ENCODE peak calls at places on chromosome 18, in six cellular contexts. One of them, this sample, is unnamed.

GRCh38 chr18:69265661-69266060 is 135.0 kb upstream of the DOK6 start:
- DNase-seq in H1: no peak
- DNase-seq in GM12878: no peak
- DNase-seq in HepG2: no peak
- DNase-seq in GM23338: no peak
- DNase-seq in K562: no peak
- DNase-seq in this sample: no peak

GRCh38 chr18:26432651-26433424 is 115.5 kb downstream of the KCTD1 start:
- DNase-seq in H1: peak; percentile 35
- DNase-seq in GM23338: no peak
- DNase-seq in K562: no peak
- DNase-seq in HepG2: no peak
- DNase-seq in GM12878: no peak
- DNase-seq in this sample: no peak

GRCh38 chr18:32469190-32469611 is 1.5 kb downstream of the GAREM1 start:
- DNase-seq in GM12878: no peak
- DNase-seq in H1: no peak
- DNase-seq in K562: no peak
- DNase-seq in HepG2: peak; percentile 41
- DNase-seq in GM23338: no peak
- DNase-seq in this sample: no peak

GRCh38 chr18:76363451-76364120 is 131.5 kb downstream of the ZNF516 start:
- DNase-seq in GM12878: no peak
- DNase-seq in H1: no peak
- DNase-seq in HepG2: peak; percentile 32
- DNase-seq in K562: no peak
- DNase-seq in GM23338: no peak
- DNase-seq in this sample: no peak

GRCh38 chr18:63586431-63586830 is 712 bp upstream of the SERPINB13 start:
- DNase-seq in GM23338: no peak
- DNase-seq in GM12878: no peak
- DNase-seq in K562: no peak
- DNase-seq in H1: no peak
- DNase-seq in HepG2: no peak
- DNase-seq in this sample: no peak

GRCh38 chr18:76922107-76922506 is 99.8 kb downstream of the ZNF236 start:
- DNase-seq in H1: no peak
- DNase-seq in GM12878: peak; percentile 26
- DNase-seq in GM23338: peak; percentile 83
- DNase-seq in K562: peak; percentile 19
- DNase-seq in HepG2: peak; percentile 22
- DNase-seq in this sample: peak; percentile 62

GRCh38 chr18:67142604-67143003 is 373.9 kb downstream of the DSEL start:
- DNase-seq in GM23338: peak; percentile 17
- DNase-seq in K562: no peak
- DNase-seq in H1: no peak
- DNase-seq in HepG2: no peak
- DNase-seq in GM12878: no peak
- DNase-seq in this sample: no peak

GRCh38 chr18:34677056-34677574 is 33.0 kb upstream of the DTNA start:
- DNase-seq in GM23338: no peak
- DNase-seq in HepG2: no peak
- DNase-seq in GM12878: no peak
- DNase-seq in K562: no peak
- DNase-seq in H1: no peak
- DNase-seq in this sample: no peak

GRCh38 chr18:29145993-29146539 is 969.1 kb upstream of the CDH2 start:
- DNase-seq in GM12878: no peak
- DNase-seq in GM23338: no peak
- DNase-seq in K562: no peak
- DNase-seq in HepG2: no peak
- DNase-seq in H1: no peak
- DNase-seq in this sample: no peak

DNA sequence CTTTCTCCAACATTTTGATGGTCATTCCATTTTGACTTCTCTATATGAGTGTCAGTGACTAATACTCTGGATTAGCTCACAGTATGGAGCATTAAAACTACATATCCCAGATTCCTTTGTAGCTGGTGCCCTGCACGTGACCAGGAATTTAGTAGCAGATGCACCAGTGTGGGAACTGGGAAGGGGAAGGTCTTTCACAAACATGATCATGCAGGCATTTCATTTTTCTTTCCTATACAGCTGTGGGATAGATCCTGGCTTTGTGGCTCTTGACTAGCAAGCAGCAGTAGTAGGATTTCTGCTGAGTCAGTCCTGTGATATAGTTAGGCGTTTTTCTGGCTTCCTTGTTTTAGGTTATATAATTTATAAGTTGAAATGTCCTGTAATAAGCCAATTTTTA is 971.0 kb upstream of the CDH2 start:
- DNase-seq in GM12878: no peak
- DNase-seq in K562: no peak
- DNase-seq in GM23338: peak; percentile 68
- DNase-seq in HepG2: no peak
- DNase-seq in H1: no peak
- DNase-seq in this sample: peak; percentile 29
- TF ChIP-seq CREB1 in GM12878: no peak
- TF ChIP-seq CREB1 in K562: no peak
- TF ChIP-seq CREB1 in GM23338: peak; percentile 32
- TF ChIP-seq CREB1 in HepG2: no peak
- TF ChIP-seq CREB1 in H1: no peak
- TF ChIP-seq CREB1 in this sample: no peak

GRCh38 chr18:78999939-79000338 is 20.3 kb downstream of the SALL3 start:
- DNase-seq in HepG2: no peak
- DNase-seq in GM23338: no peak
- DNase-seq in GM12878: no peak
- DNase-seq in K562: no peak
- DNase-seq in H1: no peak
- DNase-seq in this sample: no peak
- TF ChIP-seq CREB1 in HepG2: no peak
- TF ChIP-seq CREB1 in GM23338: no peak
- TF ChIP-seq CREB1 in GM12878: no peak
- TF ChIP-seq CREB1 in K562: no peak
- TF ChIP-seq CREB1 in H1: no peak
- TF ChIP-seq CREB1 in this sample: no peak

DNA sequence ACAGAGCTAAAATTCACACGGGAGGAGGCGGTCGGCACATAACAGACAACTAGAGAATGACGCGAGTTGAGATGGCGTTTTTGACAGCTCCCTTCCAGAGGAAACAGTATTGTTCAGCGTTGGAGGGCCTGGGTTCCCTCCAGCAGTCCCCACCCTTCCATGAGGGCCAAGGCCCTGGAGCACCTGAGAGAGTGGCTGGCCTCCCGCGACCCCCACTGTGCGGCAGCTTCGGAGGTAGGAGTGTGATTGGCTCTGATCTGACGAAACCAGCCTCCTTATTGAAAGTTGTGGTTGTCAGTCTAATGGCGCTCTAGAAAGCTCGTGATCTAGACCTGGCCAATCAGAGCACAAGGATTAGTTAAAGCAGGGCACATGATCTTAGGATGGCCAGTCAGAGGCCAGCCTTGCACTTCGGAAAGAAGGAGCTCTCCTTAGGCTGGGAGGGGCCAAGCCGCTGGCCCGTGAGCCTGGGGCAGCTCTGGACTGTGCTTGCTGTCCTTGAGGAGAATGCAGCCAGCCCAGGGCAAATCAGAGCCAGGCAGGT is 104.5 kb upstream of the CELF4 start:
- DNase-seq in HepG2: no peak
- DNase-seq in H1: no peak
- DNase-seq in GM12878: no peak
- DNase-seq in K562: peak; percentile 42
- DNase-seq in GM23338: peak; percentile 35
- DNase-seq in this sample: peak; percentile 19
- TF ChIP-seq CREB1 in HepG2: no peak
- TF ChIP-seq CREB1 in H1: no peak
- TF ChIP-seq CREB1 in GM12878: no peak
- TF ChIP-seq CREB1 in K562: peak; percentile 19
- TF ChIP-seq CREB1 in GM23338: no peak
- TF ChIP-seq CREB1 in this sample: no peak

GRCh38 chr18:3552305-3552704 is 102.3 kb downstream of the TGIF1 start:
- DNase-seq in GM23338: no peak
- DNase-seq in GM12878: no peak
- DNase-seq in H1: no peak
- DNase-seq in K562: no peak
- DNase-seq in HepG2: no peak
- DNase-seq in this sample: no peak
- TF ChIP-seq CREB1 in GM23338: no peak
- TF ChIP-seq CREB1 in GM12878: no peak
- TF ChIP-seq CREB1 in H1: no peak
- TF ChIP-seq CREB1 in K562: no peak
- TF ChIP-seq CREB1 in HepG2: no peak
- TF ChIP-seq CREB1 in this sample: no peak

DNA sequence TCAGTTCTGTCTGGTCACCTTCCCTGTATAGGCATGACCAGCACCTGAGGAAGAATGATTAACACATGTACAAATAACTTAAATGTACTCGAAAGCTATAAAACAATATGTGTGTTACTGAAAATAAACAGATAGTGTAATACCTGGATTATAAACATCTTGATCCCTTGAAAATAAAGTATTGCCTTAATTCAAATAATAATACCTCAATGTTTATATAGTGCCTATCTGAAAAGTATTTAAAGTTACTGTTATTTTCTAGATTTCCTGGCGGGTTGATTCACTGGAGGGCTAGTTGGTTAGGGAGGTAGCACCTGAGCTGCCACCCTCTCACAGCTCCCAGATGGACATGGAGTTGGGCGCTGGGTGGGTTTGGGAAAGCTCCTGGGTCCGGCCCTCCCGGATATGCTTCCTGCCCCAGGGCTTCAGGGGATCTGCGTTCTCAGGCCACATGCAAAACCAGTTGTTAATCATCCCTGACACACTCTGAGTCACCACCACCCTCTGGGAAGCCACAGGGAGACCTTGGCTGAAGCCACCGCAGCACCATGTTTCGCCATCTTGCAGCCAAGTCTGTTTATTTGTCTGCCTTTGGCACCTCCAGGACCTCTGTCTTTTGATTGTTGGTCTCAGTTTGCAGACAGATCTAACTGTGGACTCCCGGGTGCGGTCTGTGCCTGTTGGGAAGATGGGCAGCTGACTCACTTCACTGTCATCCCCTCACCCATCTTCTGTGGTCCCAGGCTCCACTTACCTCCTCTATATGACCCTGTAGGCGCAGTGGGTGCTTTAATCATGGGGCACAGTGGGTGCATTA is 35.3 kb downstream of the RAB31 start:
- DNase-seq in H1: peak; percentile 44
- DNase-seq in GM23338: peak; percentile 32
- DNase-seq in GM12878: no peak
- DNase-seq in HepG2: peak; percentile 54
- DNase-seq in K562: peak; percentile 69
- DNase-seq in this sample: no peak
- TF ChIP-seq CREB1 in H1: no peak
- TF ChIP-seq CREB1 in GM23338: no peak
- TF ChIP-seq CREB1 in GM12878: no peak
- TF ChIP-seq CREB1 in HepG2: no peak
- TF ChIP-seq CREB1 in K562: peak; percentile 42
- TF ChIP-seq CREB1 in this sample: no peak

GRCh38 chr18:55421612-55422381 is 166.2 kb downstream of the TCF4 start:
- DNase-seq in HepG2: no peak
- DNase-seq in K562: no peak
- DNase-seq in H1: no peak
- DNase-seq in GM12878: no peak
- DNase-seq in GM23338: no peak
- DNase-seq in this sample: no peak
- TF ChIP-seq CREB1 in HepG2: no peak
- TF ChIP-seq CREB1 in K562: no peak
- TF ChIP-seq CREB1 in H1: no peak
- TF ChIP-seq CREB1 in GM12878: no peak
- TF ChIP-seq CREB1 in GM23338: no peak
- TF ChIP-seq CREB1 in this sample: no peak

DNA sequence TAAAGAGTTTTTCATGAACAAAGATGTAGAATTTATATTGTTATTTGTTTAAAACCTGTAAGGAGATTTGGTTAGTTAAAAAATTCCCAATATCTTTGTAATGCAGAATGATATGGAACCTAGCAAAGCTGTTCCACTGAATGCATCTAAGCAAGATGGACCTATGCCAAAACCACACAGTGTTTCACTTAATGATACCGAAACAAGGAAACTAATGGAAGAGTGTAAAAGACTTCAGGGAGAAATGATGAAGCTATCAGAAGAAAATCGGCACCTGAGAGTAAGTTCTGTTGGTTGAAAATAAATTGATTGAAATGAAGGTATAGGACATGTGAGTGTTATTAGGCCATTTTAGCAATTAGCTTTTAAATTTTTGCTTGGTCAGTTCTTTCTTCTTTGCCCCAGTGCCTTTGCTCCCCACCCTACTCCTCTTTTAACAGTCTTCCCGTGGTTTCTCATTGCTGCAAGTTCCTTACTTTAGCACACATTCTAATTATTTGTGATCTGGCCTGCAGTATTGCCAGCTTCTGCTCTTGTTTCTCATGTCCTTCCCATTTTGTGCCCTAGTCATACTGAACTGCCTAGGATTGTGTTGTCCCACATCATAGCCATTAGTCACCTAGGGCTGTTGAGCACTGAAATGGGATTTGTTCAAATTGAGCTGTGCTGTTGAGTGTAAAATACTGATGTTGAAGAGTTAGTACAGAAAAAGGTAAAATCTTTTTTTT is 36.6 kb downstream of the VAPA start:
- DNase-seq in GM12878: no peak
- DNase-seq in HepG2: no peak
- DNase-seq in GM23338: no peak
- DNase-seq in H1: no peak
- DNase-seq in K562: no peak
- DNase-seq in this sample: no peak
- TF ChIP-seq CREB1 in GM12878: no peak
- TF ChIP-seq CREB1 in HepG2: no peak
- TF ChIP-seq CREB1 in GM23338: no peak
- TF ChIP-seq CREB1 in H1: no peak
- TF ChIP-seq CREB1 in K562: no peak
- TF ChIP-seq CREB1 in this sample: no peak

DNA sequence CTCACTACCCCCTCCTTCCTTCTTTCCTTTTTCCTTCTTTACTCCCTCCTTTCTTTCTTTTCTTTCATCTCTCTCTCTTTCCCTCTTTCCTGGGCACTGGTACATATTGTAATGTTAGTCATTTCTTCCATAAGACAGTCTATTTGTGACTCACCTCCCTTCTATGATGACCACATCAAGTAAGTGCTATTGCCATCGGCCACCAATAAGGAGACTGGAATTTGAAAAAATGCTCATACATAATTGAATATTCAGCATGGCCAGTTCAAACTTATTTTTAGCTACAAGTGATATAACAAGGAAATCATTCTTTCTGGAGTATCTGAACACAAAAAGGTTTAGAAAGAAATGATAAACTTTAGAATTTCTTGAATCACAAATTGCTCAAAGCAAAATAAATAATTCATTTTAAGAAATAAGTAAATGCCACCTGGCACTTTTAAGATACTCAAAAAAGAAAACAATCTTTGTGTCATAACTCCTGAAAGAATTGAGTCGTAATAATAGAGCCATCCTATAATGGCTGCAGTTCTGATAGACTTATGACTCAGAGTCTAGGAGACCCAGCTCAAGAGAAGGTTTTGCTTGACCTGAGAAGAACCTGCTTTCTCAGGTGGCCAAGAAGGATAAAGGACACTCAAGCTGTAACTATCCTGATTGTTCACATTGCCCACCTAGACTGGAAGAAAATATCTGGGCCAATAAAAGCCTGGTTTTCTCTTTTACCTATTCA is 51.6 kb upstream of the CCBE1 start:
- DNase-seq in GM12878: no peak
- DNase-seq in H1: no peak
- DNase-seq in GM23338: no peak
- DNase-seq in HepG2: no peak
- DNase-seq in K562: no peak
- DNase-seq in this sample: no peak
- TF ChIP-seq CREB1 in GM12878: no peak
- TF ChIP-seq CREB1 in H1: no peak
- TF ChIP-seq CREB1 in GM23338: no peak
- TF ChIP-seq CREB1 in HepG2: no peak
- TF ChIP-seq CREB1 in K562: no peak
- TF ChIP-seq CREB1 in this sample: no peak

GRCh38 chr18:12645751-12646203 is 12.1 kb downstream of the SPIRE1 start:
- DNase-seq in H1: no peak
- DNase-seq in HepG2: peak; percentile 41
- DNase-seq in K562: no peak
- DNase-seq in GM12878: no peak
- DNase-seq in GM23338: peak; percentile 31
- DNase-seq in this sample: no peak
- TF ChIP-seq CREB1 in H1: no peak
- TF ChIP-seq CREB1 in HepG2: no peak
- TF ChIP-seq CREB1 in K562: no peak
- TF ChIP-seq CREB1 in GM12878: no peak
- TF ChIP-seq CREB1 in GM23338: no peak
- TF ChIP-seq CREB1 in this sample: no peak

This sample was measured in WTC11.